ENCODE peak calls at places on chromosome 1, in four cellular contexts. J is fibroblast of pulmonary artery, T is WTC11, Q is Caco-2. R is an unnamed sample.

GRCh38 chr1:156838972-156839371 is 19.9 kb downstream of the INSRR start:
- DNase-seq in J (peak; percentile 27), Q (peak; percentile 49), T (peak; percentile 67), R (no peak)

GRCh38 chr1:152977614-152978013 is 6.3 kb upstream of the SPRR1A start:
- DNase-seq in Q (no peak), J (no peak), T (no peak), R (no peak)

GRCh38 chr1:224732367-224733006 is 116.4 kb downstream of the CNIH3 start:
- DNase-seq in J (no peak), Q (no peak), T (no peak), R (no peak)

GRCh38 chr1:227904541-227905335 is 43.0 kb downstream of the WNT9A start:
- DNase-seq in T (no peak), Q (no peak), J (no peak), R (no peak)

GRCh38 chr1:167052389-167052788 is 37.8 kb downstream of the GPA33 start:
- DNase-seq in T (peak; percentile 67), J (peak; percentile 4), Q (peak; percentile 50), R (no peak)

GRCh38 chr1:214476958-214477870 is 74.2 kb downstream of the PTPN14 start:
- DNase-seq in Q (peak; percentile 23), J (peak; percentile 81), T (no peak), R (no peak)

GRCh38 chr1:246797157-246797556 is 72.9 kb downstream of the SCCPDH start:
- DNase-seq in T (no peak), J (no peak), Q (no peak), R (no peak)

GRCh38 chr1:200699871-200700270 is 30.2 kb upstream of the DDX59 start:
- DNase-seq in T (no peak), Q (no peak), J (no peak), R (no peak)

GRCh38 chr1:202126426-202126825 is 3.7 kb downstream of the GPR37L1 start:
- DNase-seq in T (no peak), Q (no peak), J (no peak), R (no peak)

GRCh38 chr1:223712856-223713494 is 636 bp downstream of the CAPN2 start:
- DNase-seq in T (no peak), J (peak; percentile 30), Q (no peak), R (no peak)

GRCh38 chr1:37479255-37480124 is 5.1 kb downstream of the ZC3H12A start:
- DNase-seq in J (peak; percentile 88), T (no peak), Q (peak; percentile 68), R (no peak)

GRCh38 chr1:173453982-173454381 is 23.2 kb upstream of the PRDX6 start:
- DNase-seq in T (no peak), Q (no peak), J (peak; percentile 23), R (no peak)

GRCh38 chr1:6730473-6730872 is 28.9 kb upstream of the DNAJC11 start:
- DNase-seq in T (no peak), J (no peak), Q (no peak), R (no peak)

GRCh38 chr1:154574715-154575114 is 7.1 kb downstream of the CHRNB2 start:
- DNase-seq in Q (no peak), J (peak; percentile 24), T (no peak), R (no peak)

GRCh38 chr1:113072141-113072756 is 749 bp upstream of the LRIG2 start:
- DNase-seq in J (no peak), T (no peak), Q (peak; percentile 14), R (no peak)

GRCh38 chr1:113074237-113074636 is 1.2 kb downstream of the LRIG2 start:
- DNase-seq in J (peak; percentile 20), T (no peak), Q (no peak), R (no peak)

GRCh38 chr1:113072757-113073456 is at the start of gene LRIG2:
- DNase-seq in J (peak; percentile 98), Q (peak; percentile 96), T (peak; percentile 100), R (peak; percentile 92)

DNA sequence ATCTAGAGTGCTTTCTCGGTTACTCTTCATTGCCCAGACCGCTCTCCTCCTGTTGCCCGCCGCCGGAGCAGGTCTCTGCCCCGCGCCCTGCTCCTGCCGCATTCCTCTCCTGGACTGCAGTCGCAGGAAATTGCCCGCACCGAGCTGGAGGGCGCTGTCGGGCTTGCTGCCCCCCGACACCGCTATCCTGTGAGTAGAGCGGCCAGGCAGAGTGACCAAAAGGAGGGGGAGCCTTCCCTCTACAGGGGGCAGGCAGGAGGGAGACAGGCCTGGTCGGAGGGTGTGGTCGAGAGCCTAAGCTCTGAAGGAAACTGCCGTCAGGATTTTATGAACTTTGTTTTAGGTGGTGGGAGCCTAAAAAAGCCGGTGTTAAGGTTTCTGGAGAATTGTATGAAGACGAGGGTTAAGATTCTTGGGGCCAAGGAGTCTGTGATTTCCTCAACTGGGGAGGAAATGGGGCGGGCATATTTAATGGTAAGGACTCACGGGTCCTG is 506 bp downstream of the LRIG2 start:
- DNase-seq in J (peak; percentile 59), T (peak; percentile 81), Q (peak; percentile 64), R (peak; percentile 66)
- TF ChIP-seq CTCF in J (peak; percentile 40), T (no peak), Q (no peak), R (peak; percentile 57)

DNA sequence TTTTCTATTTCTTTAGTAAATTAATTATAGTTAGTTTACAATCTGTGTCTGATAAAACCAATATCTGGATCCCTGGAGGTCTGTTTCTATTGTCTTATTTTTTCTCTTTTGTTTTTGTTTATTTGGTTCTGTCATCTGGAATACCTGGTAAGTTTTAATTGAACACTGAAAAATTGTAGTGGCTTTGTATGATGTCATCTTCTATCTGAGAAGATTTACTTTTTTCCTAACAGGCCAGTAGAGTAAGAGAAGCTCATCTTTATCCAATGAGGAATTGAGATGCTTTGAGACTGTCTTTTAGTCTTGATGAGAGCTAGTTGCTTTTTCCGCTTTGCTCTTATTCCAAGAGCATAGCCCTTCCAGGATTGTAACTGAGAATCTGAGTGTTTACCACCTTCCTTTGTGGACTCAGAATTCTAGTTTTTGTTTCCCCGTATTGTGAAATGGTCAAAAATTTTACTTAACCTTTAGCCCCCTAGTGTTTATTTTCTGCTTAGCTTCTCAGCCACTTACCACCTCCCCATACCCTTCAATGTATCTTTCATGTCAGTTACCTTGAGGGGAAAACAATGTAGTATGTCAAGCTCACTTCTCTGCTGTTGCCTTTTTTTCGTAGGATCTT is 25.0 kb downstream of the PTGFRN start:
- DNase-seq in T (no peak), Q (peak; percentile 20), J (peak; percentile 36), R (no peak)
- TF ChIP-seq CTCF in T (peak; percentile 23), Q (no peak), J (peak; percentile 35), R (peak; percentile 56)

GRCh38 chr1:32755098-32755809 is 52.7 kb upstream of the SYNC start:
- DNase-seq in Q (no peak), J (no peak), T (no peak), R (no peak)

GRCh38 chr1:32757213-32757895 is 54.8 kb upstream of the SYNC start:
- DNase-seq in T (no peak), Q (no peak), J (no peak), R (no peak)

GRCh38 chr1:32755810-32756159 is 53.2 kb upstream of the SYNC start:
- DNase-seq in Q (no peak), T (no peak), J (no peak), R (no peak)

GRCh38 chr1:32753532-32754281 is 51.1 kb upstream of the SYNC start:
- DNase-seq in Q (no peak), J (peak; percentile 47), T (peak; percentile 89), R (peak; percentile 84)

GRCh38 chr1:32754282-32755097 is 51.9 kb upstream of the SYNC start:
- DNase-seq in Q (no peak), J (peak; percentile 23), T (peak; percentile 82), R (peak; percentile 52)
- TF ChIP-seq CTCF in Q (no peak), J (no peak), T (no peak), R (peak; percentile 2)

GRCh38 chr1:168734946-168735345 is 5.9 kb upstream of the DPT start:
- DNase-seq in J (no peak), T (no peak), Q (peak; percentile 13), R (no peak)
- TF ChIP-seq CTCF in J (peak; percentile 15), T (no peak), Q (peak; percentile 21), R (no peak)

GRCh38 chr1:157993179-157994080 is at the start of gene KIRREL1:
- DNase-seq in T (peak; percentile 44), Q (peak; percentile 71), J (peak; percentile 74), R (peak; percentile 42)
- TF ChIP-seq CTCF in T (no peak), Q (no peak), J (no peak), R (no peak)

DNA sequence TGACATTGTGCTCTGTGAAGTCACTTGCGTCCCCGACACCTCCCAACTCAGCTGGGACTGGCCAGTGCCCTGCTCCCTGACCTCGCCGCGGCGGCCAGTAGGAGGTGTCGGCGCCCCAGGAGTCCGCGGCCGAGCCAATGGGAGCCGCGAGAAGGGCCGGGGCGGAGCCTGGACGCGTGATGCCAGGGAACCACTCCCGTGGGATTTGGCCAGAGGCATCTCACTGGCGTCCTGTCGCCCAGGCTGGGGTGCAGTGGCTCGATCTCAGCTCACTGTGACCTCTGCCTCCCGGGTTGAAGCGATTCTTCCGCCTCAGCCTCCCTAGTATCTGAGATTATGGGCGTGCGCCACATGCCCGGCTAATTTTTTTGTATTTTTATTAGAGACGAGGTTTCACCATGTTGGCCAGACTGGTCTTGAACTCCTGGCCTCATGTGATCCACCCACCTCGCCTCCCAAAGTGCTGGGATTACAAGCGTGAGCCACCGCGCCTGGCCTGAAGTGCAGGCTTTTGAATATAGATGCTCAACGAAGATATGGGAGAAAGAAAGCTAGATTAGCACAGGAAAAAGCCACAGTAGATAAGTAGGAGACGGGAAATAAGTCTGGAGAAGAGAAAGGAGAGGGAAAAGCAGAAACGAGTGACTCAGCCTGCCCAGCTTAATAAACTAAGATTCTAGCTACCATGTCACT is 38.0 kb downstream of the ZBTB8OS start:
- DNase-seq in T (peak; percentile 90), Q (peak; percentile 90), J (peak; percentile 76), R (peak; percentile 78)
- TF ChIP-seq CTCF in T (no peak), Q (peak; percentile 13), J (peak; percentile 32), R (peak; percentile 50)